ENCODE peak calls at places on chromosomes 13 and 19, in eight cellular contexts. X, R, Z, A, C, V, Q and M are unnamed samples.

GRCh38 chr13:110351636-110352420 is 44.7 kb downstream of the COL4A2 start:
- DNase-seq in X (no peak), R (no peak), Z (no peak), A (no peak), C (peak; percentile 14), V (no peak), Q (no peak), M (peak; percentile 44)

GRCh38 chr13:37595162-37595561 is 3.4 kb downstream of the POSTN start:
- DNase-seq in X (peak; percentile 14), R (no peak), Z (no peak), A (no peak), C (peak; percentile 59), V (no peak), Q (no peak), M (no peak)

GRCh38 chr13:32894589-32895001 is 121.6 kb upstream of the KL start:
- DNase-seq in X (no peak), R (no peak), Z (no peak), A (no peak), C (peak; percentile 85), V (no peak), Q (no peak), M (peak; percentile 74)

GRCh38 chr13:110438211-110438610 is 123.3 kb downstream of the RAB20 start:
- DNase-seq in X (no peak), R (no peak), Z (no peak), A (no peak), C (no peak), V (no peak), Q (no peak), M (no peak)

GRCh38 chr13:35714588-35714987 is 238.1 kb upstream of the MAB21L1 start:
- DNase-seq in X (no peak), R (peak; percentile 83), Z (peak; percentile 71), A (no peak), C (no peak), V (no peak), Q (no peak), M (no peak)

GRCh38 chr19:48539503-48540096 is 12.4 kb upstream of the SULT2B1 start:
- DNase-seq in X (no peak), R (peak; percentile 63), Z (no peak), A (no peak), C (peak; percentile 84), V (no peak), Q (no peak), M (peak; percentile 84)

GRCh38 chr19:4712771-4713170 is 10.9 kb downstream of the DPP9 start:
- DNase-seq in X (no peak), R (peak; percentile 18), Z (no peak), A (no peak), C (no peak), V (no peak), Q (no peak), M (no peak)

GRCh38 chr19:45774765-45775164 is 5.7 kb upstream of the SIX5 start:
- DNase-seq in X (peak; percentile 95), R (no peak), Z (no peak), A (no peak), C (no peak), V (no peak), Q (no peak), M (no peak)

GRCh38 chr19:10105241-10106099 is 692 bp upstream of the PPAN start:
- DNase-seq in X (no peak), R (no peak), Z (no peak), A (no peak), C (peak; percentile 38), V (no peak), Q (peak; percentile 49), M (no peak)

GRCh38 chr13:43664700-43665191 is 122.0 kb downstream of the ENOX1 start:
- DNase-seq in X (peak; percentile 21), R (no peak), Z (peak; percentile 76), A (no peak), C (peak; percentile 75), V (peak; percentile 30), Q (no peak), M (peak; percentile 69)

GRCh38 chr19:40205760-40206159 is 12.4 kb downstream of the TTC9B start:
- DNase-seq in X (no peak), R (no peak), Z (no peak), A (no peak), C (no peak), V (no peak), Q (no peak), M (no peak)

GRCh38 chr13:98033277-98034247 is 80.1 kb downstream of the IPO5 start:
- DNase-seq in X (peak; percentile 72), R (peak; percentile 39), Z (peak; percentile 42), A (peak; percentile 16), C (peak; percentile 86), V (no peak), Q (no peak), M (peak; percentile 43)

GRCh38 chr19:2578391-2578826 is 102.5 kb downstream of the GADD45B start:
- DNase-seq in X (peak; percentile 69), R (no peak), Z (peak; percentile 43), A (no peak), C (peak; percentile 76), V (no peak), Q (no peak), M (peak; percentile 52)

GRCh38 chr13:101521371-101521770 is 68.9 kb downstream of the ITGBL1 start:
- DNase-seq in X (no peak), R (no peak), Z (no peak), A (no peak), C (no peak), V (no peak), Q (no peak), M (no peak)

GRCh38 chr13:101523154-101523669 is 70.7 kb downstream of the ITGBL1 start:
- DNase-seq in X (no peak), R (no peak), Z (no peak), A (no peak), C (peak; percentile 26), V (no peak), Q (no peak), M (no peak)

GRCh38 chr13:101523732-101524131 is 71.3 kb downstream of the ITGBL1 start:
- DNase-seq in X (no peak), R (no peak), Z (no peak), A (no peak), C (peak; percentile 94), V (no peak), Q (no peak), M (peak; percentile 67)

GRCh38 chr13:101522607-101523006 is 70.1 kb downstream of the ITGBL1 start:
- DNase-seq in X (no peak), R (no peak), Z (no peak), A (no peak), C (no peak), V (no peak), Q (no peak), M (no peak)

DNA sequence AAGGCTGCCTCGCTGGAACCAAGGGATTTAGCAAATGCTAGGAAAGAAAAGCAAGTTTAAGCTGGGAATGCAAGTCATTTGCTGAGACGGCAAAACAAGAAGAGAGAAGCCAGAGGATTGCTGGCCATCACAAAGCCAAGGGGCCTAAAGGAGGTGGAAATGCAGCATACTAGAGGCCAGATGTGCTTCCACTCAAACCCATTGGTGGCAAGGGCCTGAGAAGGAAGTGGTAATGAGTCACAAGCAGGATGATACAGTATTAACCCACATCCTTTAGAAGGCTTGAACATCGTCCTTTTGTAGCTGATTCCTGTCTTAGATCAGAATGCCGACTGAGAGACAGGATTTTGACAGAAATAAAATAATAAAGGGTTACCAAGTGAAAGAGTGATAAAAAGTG is 68.2 kb downstream of the ITGBL1 start:
- DNase-seq in X (no peak), R (no peak), Z (peak; percentile 2), A (no peak), C (peak; percentile 80), V (peak; percentile 7), Q (no peak), M (peak; percentile 68)
- H2AFZ ChIP-seq in X (peak overlapping the region; percentile 66), R (peak overlapping the region; percentile 12), Z (peak overlapping the region; percentile 2), A (no peak overlapping the region), C (no peak overlapping the region), V (no peak overlapping the region), Q (no peak overlapping the region), M (no peak overlapping the region)

GRCh38 chr19:15198006-15198356 is 2.8 kb downstream of the NOTCH3 start:
- DNase-seq in X (no peak), R (no peak), Z (no peak), A (no peak), C (peak; percentile 56), V (no peak), Q (no peak), M (peak; percentile 8)

GRCh38 chr19:15199652-15200574 is 882 bp downstream of the NOTCH3 start:
- DNase-seq in X (peak; percentile 91), R (peak; percentile 91), Z (peak; percentile 95), A (no peak), C (peak; percentile 69), V (no peak), Q (no peak), M (peak; percentile 43)

GRCh38 chr19:15197275-15198005 is 3.4 kb downstream of the NOTCH3 start:
- DNase-seq in X (no peak), R (peak; percentile 67), Z (no peak), A (no peak), C (peak; percentile 37), V (no peak), Q (peak; percentile 60), M (no peak)

GRCh38 chr19:15200575-15201364 is at the start of gene NOTCH3:
- DNase-seq in X (peak; percentile 79), R (peak; percentile 88), Z (peak; percentile 89), A (no peak), C (peak; percentile 70), V (no peak), Q (no peak), M (peak; percentile 28)

GRCh38 chr19:15199219-15199651 is 1.6 kb downstream of the NOTCH3 start:
- DNase-seq in X (no peak), R (no peak), Z (no peak), A (no peak), C (no peak), V (no peak), Q (no peak), M (no peak)
- TF ChIP-seq EZH2phosphoT487 in X (no peak), R (no peak), Z (no peak), A (no peak), C (no peak), V (no peak), Q (no peak), M (no peak)

GRCh38 chr19:8831373-8831772 is 731 bp downstream of the ZNF558 start:
- DNase-seq in X (no peak), R (no peak), Z (peak; percentile 3), A (no peak), C (peak; percentile 45), V (no peak), Q (no peak), M (no peak)
- H2AFZ ChIP-seq in X (no peak overlapping the region), R (peak overlapping the region; percentile 89), Z (peak overlapping the region; percentile 100), A (no peak overlapping the region), C (peak overlapping the region; percentile 91), V (peak overlapping the region; percentile 90), Q (peak overlapping the region; percentile 70), M (peak overlapping the region; percentile 92)

DNA sequence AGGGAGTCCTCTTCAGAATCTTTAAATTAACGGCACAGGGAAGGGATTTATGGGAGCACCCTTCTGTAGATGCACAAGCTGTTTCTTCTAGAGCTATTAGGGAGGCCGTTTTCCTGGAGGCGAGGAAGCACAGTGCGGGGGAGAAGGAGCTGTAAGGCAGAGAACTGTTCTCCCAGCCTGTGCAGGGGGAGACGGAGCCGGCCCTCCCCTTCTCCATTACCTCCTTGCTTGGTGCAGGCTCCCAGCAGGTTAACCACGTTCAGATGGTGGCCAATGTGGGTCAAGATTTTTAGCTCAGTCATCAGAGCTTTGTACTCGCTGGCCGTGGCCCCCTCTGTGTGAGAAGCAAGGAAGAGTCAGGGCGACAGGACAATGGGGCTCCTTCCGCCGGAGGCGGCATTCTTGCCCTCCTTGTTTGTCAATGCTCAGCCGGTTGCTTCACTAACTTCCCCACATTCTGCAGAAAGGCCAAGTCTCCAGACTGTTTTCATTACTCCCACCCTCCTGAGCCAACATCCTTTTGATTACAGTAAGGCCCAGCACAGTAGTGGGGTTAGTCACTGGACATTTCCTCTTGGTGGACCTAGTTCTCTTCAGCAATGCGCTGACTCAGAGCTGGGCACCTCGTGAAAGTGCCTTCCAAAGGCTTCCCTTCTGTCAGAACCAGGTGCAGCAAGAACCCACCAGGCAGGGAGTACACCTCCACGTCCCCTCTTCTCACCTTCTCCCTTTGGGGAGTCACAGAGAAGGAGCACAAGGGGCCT is 165.4 kb downstream of the FLT1 start:
- DNase-seq in X (no peak), R (no peak), Z (peak; percentile 10), A (no peak), C (peak; percentile 97), V (no peak), Q (no peak), M (peak; percentile 19)
- TF ChIP-seq EZH2phosphoT487 in X (no peak), R (no peak), Z (no peak), A (no peak), C (peak; percentile 34), V (no peak), Q (no peak), M (no peak)